ENCODE peak calls at places on chromosomes 2 and 18, in five cellular contexts. I, G, H, Z and P are unnamed samples.

GRCh38 chr18:79528846-79529245 is 133.1 kb downstream of the NFATC1 start:
- DNase-seq in I (peak), G (peak), H (peak), Z (peak), P (peak)

GRCh38 chr2:45974056-45974455 is 322.6 kb downstream of the PRKCE start:
- DNase-seq in I (no peak), G (no peak), H (no peak), Z (no peak), P (no peak)

GRCh38 chr2:155485141-155485842 is 786.8 kb downstream of the KCNJ3 start:
- DNase-seq in I (no peak), G (no peak), H (no peak), Z (no peak), P (no peak)

GRCh38 chr18:48472610-48473009 is 63.4 kb upstream of the ZBTB7C start:
- DNase-seq in I (no peak), G (peak), H (no peak), Z (no peak), P (peak)

GRCh38 chr2:40204268-40204667 is 247.6 kb downstream of the SLC8A1 start:
- DNase-seq in I (peak), G (peak), H (no peak), Z (no peak), P (no peak)

GRCh38 chr18:72091369-72091768 is 452.8 kb downstream of the CBLN2 start:
- DNase-seq in I (no peak), G (no peak), H (no peak), Z (peak), P (no peak)

GRCh38 chr2:210756821-210757220 is 200.4 kb downstream of the CPS1 start:
- DNase-seq in I (no peak), G (no peak), H (no peak), Z (no peak), P (no peak)

GRCh38 chr2:241129086-241129871 is 20.0 kb downstream of the PASK start:
- DNase-seq in I (peak), G (no peak), H (no peak), Z (no peak), P (no peak)

GRCh38 chr2:231666171-231667095 is 41.9 kb upstream of the PTMA start:
- DNase-seq in I (peak), G (peak), H (peak), Z (peak), P (peak)

GRCh38 chr2:127770973-127771735 is 39.8 kb downstream of the WDR33 start:
- DNase-seq in I (peak), G (peak), H (peak), Z (no peak), P (peak)

GRCh38 chr2:217551229-217551909 is 451.4 kb downstream of the TNS1 start:
- DNase-seq in I (peak), G (peak), H (no peak), Z (no peak), P (peak)

GRCh38 chr2:3605013-3605961 is 10.4 kb downstream of the COLEC11 start:
- DNase-seq in I (peak), G (peak), H (no peak), Z (peak), P (peak)

GRCh38 chr2:65232636-65233035 is 5.0 kb downstream of the ACTR2 start:
- DNase-seq in I (peak), G (peak), H (no peak), Z (no peak), P (peak)

GRCh38 chr2:54512663-54513363 is 56.7 kb downstream of the SPTBN1 start:
- DNase-seq in I (no peak), G (no peak), H (no peak), Z (no peak), P (no peak)

GRCh38 chr2:128581849-128582244 is 263.2 kb upstream of the HS6ST1 start:
- DNase-seq in I (no peak), G (no peak), H (no peak), Z (no peak), P (no peak)

GRCh38 chr2:156327835-156328401 is 4.6 kb downstream of the NR4A2 start:
- DNase-seq in I (no peak), G (no peak), H (no peak), Z (no peak), P (no peak)

GRCh38 chr18:51165296-51165695 is 32.2 kb downstream of the MEX3C start:
- DNase-seq in I (no peak), G (no peak), H (no peak), Z (no peak), P (no peak)

GRCh38 chr2:110820128-110820527 is 87.8 kb downstream of the ACOXL start:
- DNase-seq in I (no peak), G (no peak), H (no peak), Z (peak), P (no peak)

GRCh38 chr2:168215813-168216212 is 31.6 kb downstream of the STK39 start:
- DNase-seq in I (no peak), G (peak), H (no peak), Z (no peak), P (no peak)

GRCh38 chr2:139122711-139123158 is 342.5 kb upstream of the NXPH2 start:
- DNase-seq in I (no peak), G (peak), H (no peak), Z (no peak), P (peak)

GRCh38 chr2:47069628-47070154 is 85.4 kb downstream of the STPG4 start:
- DNase-seq in I (peak), G (peak), H (no peak), Z (no peak), P (peak)

GRCh38 chr2:238936162-238937052 is 88.5 kb downstream of the TWIST2 start:
- DNase-seq in I (no peak), G (no peak), H (no peak), Z (no peak), P (no peak)

GRCh38 chr2:96819101-96819875 is 3.2 kb downstream of the CNNM3 start:
- DNase-seq in I (no peak), G (no peak), H (no peak), Z (no peak), P (no peak)

GRCh38 chr2:80496770-80497169 is 192.2 kb upstream of the LRRTM1 start:
- DNase-seq in I (peak), G (peak), H (peak), Z (no peak), P (peak)

GRCh38 chr2:126857502-126857901 is 41.2 kb upstream of the TEX51 start:
- DNase-seq in I (no peak), G (no peak), H (no peak), Z (no peak), P (no peak)

GRCh38 chr2:195779491-195779890 is 122.5 kb downstream of the SLC39A10 start:
- DNase-seq in I (no peak), G (no peak), H (no peak), Z (no peak), P (no peak)

GRCh38 chr2:238040918-238041317 is 19.9 kb upstream of the SCLY start:
- DNase-seq in I (no peak), G (no peak), H (no peak), Z (no peak), P (no peak)

GRCh38 chr2:105857076-105857740 is 112.5 kb downstream of the NCK2 start:
- DNase-seq in I (no peak), G (no peak), H (no peak), Z (no peak), P (no peak)

GRCh38 chr2:117835990-117836760 is 21.7 kb downstream of the DDX18 start:
- DNase-seq in I (peak), G (peak), H (peak), Z (peak), P (peak)

GRCh38 chr2:234288974-234289455 is 207.9 kb downstream of the ARL4C start:
- DNase-seq in I (peak), G (peak), H (no peak), Z (peak), P (peak)

GRCh38 chr2:65456074-65456473 is 23.7 kb upstream of the SPRED2 start:
- DNase-seq in I (no peak), G (peak), H (no peak), Z (no peak), P (peak)

GRCh38 chr2:228048838-228049490 is 132.5 kb downstream of the SPHKAP start:
- DNase-seq in I (peak), G (peak), H (peak), Z (peak), P (peak)
- TF ChIP-seq CTCF in I (peak), G (peak), H (peak), Z (peak), P (peak)

DNA sequence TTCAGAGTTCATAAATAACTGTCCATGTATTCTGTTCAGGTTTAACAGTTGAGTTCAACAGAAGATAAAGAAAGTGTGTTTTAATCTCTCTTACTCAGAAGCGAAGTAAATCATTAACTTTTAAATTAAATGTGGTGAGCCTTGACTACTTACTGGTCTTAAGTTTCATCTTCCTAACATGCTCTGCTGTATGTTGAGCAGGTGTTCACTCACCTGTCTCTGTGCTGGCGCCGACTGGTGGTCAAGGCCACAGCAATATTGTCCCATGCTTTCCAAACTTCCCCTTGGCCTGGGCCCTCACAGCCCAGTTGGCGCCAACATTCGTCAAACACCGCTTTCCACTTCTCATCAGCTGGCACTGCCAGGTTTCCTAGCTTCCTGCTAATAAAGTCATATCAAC is 17.0 kb upstream of the MPP4 start:
- DNase-seq in I (no peak), G (no peak), H (no peak), Z (no peak), P (no peak)
- TF ChIP-seq CTCF in I (no peak), G (no peak), H (no peak), Z (no peak), P (no peak)

GRCh38 chr2:34907812-34908211 is 1308.7 kb upstream of the FAM98A start:
- DNase-seq in I (no peak), G (no peak), H (no peak), Z (no peak), P (no peak)
- TF ChIP-seq CTCF in I (no peak), G (no peak), H (no peak), Z (peak), P (no peak)

GRCh38 chr2:41283079-41283765 is 764.6 kb upstream of the PKDCC start:
- DNase-seq in I (no peak), G (no peak), H (no peak), Z (no peak), P (no peak)
- TF ChIP-seq CTCF in I (no peak), G (no peak), H (no peak), Z (no peak), P (no peak)

GRCh38 chr2:173752152-173752551 is 213.0 kb downstream of the SP3 start:
- DNase-seq in I (peak), G (peak), H (no peak), Z (peak), P (peak)
- TF ChIP-seq CTCF in I (peak), G (peak), H (peak), Z (peak), P (peak)